ENCODE peak calls at places on chromosome 1, in four cellular contexts. One of them, this sample, is unnamed.

GRCh38 chr1:35573776-35574654 is 901 bp downstream of the TFAP2E start:
- DNase-seq in glutamatergic neuron: peak; percentile 45
- DNase-seq in GM10248: no peak
- DNase-seq in neural progenitor cell: peak; percentile 64
- DNase-seq in this sample: peak; percentile 37

GRCh38 chr1:19643602-19644419 is at the start of gene NBL1:
- DNase-seq in glutamatergic neuron: peak; percentile 50
- DNase-seq in GM10248: peak; percentile 75
- DNase-seq in neural progenitor cell: peak; percentile 63
- DNase-seq in this sample: no peak

GRCh38 chr1:167223144-167224103 is 2.7 kb downstream of the POU2F1 start:
- DNase-seq in glutamatergic neuron: no peak
- DNase-seq in GM10248: no peak
- DNase-seq in neural progenitor cell: no peak
- DNase-seq in this sample: no peak

GRCh38 chr1:223189903-223190724 is 47.1 kb upstream of the TLR5 start:
- DNase-seq in glutamatergic neuron: no peak
- DNase-seq in GM10248: no peak
- DNase-seq in neural progenitor cell: no peak
- DNase-seq in this sample: no peak

GRCh38 chr1:238764779-238765178 is 621.6 kb upstream of the CHRM3 start:
- DNase-seq in glutamatergic neuron: no peak
- DNase-seq in GM10248: no peak
- DNase-seq in neural progenitor cell: no peak
- DNase-seq in this sample: no peak

GRCh38 chr1:14599787-14600186 is 1.3 kb downstream of the KAZN start:
- DNase-seq in glutamatergic neuron: no peak
- DNase-seq in GM10248: peak; percentile 58
- DNase-seq in neural progenitor cell: no peak
- DNase-seq in this sample: no peak

GRCh38 chr1:170114916-170115315 is 30.8 kb upstream of the NTMT2 start:
- DNase-seq in glutamatergic neuron: no peak
- DNase-seq in GM10248: no peak
- DNase-seq in neural progenitor cell: peak; percentile 57
- DNase-seq in this sample: no peak

GRCh38 chr1:151706464-151707415 is 9.9 kb downstream of the CELF3 start:
- DNase-seq in glutamatergic neuron: no peak
- DNase-seq in GM10248: no peak
- DNase-seq in neural progenitor cell: no peak
- DNase-seq in this sample: no peak

GRCh38 chr1:234600418-234601216 is 9.4 kb downstream of the IRF2BP2 start:
- DNase-seq in glutamatergic neuron: no peak
- DNase-seq in GM10248: no peak
- DNase-seq in neural progenitor cell: no peak
- DNase-seq in this sample: no peak

GRCh38 chr1:168907053-168907452 is 178.0 kb upstream of the DPT start:
- DNase-seq in glutamatergic neuron: no peak
- DNase-seq in GM10248: no peak
- DNase-seq in neural progenitor cell: no peak
- DNase-seq in this sample: no peak

GRCh38 chr1:163561570-163562295 is 240.0 kb downstream of the NUF2 start:
- DNase-seq in glutamatergic neuron: no peak
- DNase-seq in GM10248: no peak
- DNase-seq in neural progenitor cell: peak; percentile 85
- DNase-seq in this sample: peak; percentile 5

GRCh38 chr1:243549108-243549507 is 293.3 kb downstream of the SDCCAG8 start:
- DNase-seq in glutamatergic neuron: no peak
- DNase-seq in GM10248: no peak
- DNase-seq in neural progenitor cell: no peak
- DNase-seq in this sample: no peak

GRCh38 chr1:3116560-3116959 is 47.6 kb downstream of the PRDM16 start:
- DNase-seq in glutamatergic neuron: no peak
- DNase-seq in GM10248: no peak
- DNase-seq in neural progenitor cell: no peak
- DNase-seq in this sample: no peak

GRCh38 chr1:89908993-89909436 is 85.9 kb upstream of the ZNF326 start:
- DNase-seq in glutamatergic neuron: no peak
- DNase-seq in GM10248: no peak
- DNase-seq in neural progenitor cell: no peak
- DNase-seq in this sample: no peak

GRCh38 chr1:48869116-48869893 is 92.6 kb upstream of the BEND5 start:
- DNase-seq in glutamatergic neuron: no peak
- DNase-seq in GM10248: no peak
- DNase-seq in neural progenitor cell: peak; percentile 15
- DNase-seq in this sample: no peak

GRCh38 chr1:198846506-198847010 is 207.7 kb downstream of the PTPRC start:
- DNase-seq in glutamatergic neuron: no peak
- DNase-seq in GM10248: no peak
- DNase-seq in neural progenitor cell: no peak
- DNase-seq in this sample: no peak

GRCh38 chr1:115666702-115667101 is 24.9 kb downstream of the VANGL1 start:
- DNase-seq in glutamatergic neuron: no peak
- DNase-seq in GM10248: no peak
- DNase-seq in neural progenitor cell: no peak
- DNase-seq in this sample: no peak

GRCh38 chr1:95640746-95641145 is 406.7 kb downstream of the RWDD3 start:
- DNase-seq in glutamatergic neuron: no peak
- DNase-seq in GM10248: no peak
- DNase-seq in neural progenitor cell: no peak
- DNase-seq in this sample: no peak

GRCh38 chr1:47175227-47175934 is 14.5 kb downstream of the PDZK1IP1 start:
- DNase-seq in glutamatergic neuron: peak; percentile 76
- DNase-seq in GM10248: peak; percentile 69
- DNase-seq in neural progenitor cell: peak; percentile 66
- DNase-seq in this sample: peak; percentile 79

GRCh38 chr1:84720275-84720780 is 30.1 kb upstream of the SSX2IP start:
- DNase-seq in glutamatergic neuron: no peak
- DNase-seq in GM10248: no peak
- DNase-seq in neural progenitor cell: no peak
- DNase-seq in this sample: no peak

GRCh38 chr1:177145102-177145779 is 19.3 kb downstream of the ASTN1 start:
- DNase-seq in glutamatergic neuron: no peak
- DNase-seq in GM10248: no peak
- DNase-seq in neural progenitor cell: no peak
- DNase-seq in this sample: no peak

DNA sequence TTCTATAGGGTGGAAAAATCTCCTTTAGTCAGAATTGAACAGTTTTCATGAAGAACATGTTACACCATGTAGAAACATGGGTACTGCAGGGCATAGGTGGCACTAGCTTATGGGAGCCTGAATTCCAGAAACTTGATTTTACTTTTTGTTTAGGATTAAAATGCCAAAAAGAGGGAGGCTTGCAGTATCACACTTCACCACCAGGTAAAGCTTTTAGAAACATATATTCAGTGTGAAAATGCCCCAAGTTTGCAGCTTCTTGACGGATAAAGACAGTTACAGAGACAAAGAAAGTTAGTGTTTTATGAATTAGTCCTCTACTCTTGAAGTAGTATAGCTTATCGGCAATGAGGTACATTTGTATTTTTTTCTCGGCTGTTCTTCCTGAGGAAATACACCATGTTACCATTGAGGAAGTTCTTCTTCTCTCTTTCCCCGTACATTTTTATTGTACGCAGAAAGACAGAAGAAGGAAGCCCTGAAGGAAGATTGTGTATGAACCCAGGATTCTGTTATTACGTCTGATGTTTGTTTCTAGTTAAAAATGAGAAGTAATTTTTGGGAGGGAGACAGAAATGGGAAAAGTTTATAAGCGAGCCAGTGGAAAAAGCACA is 66.1 kb downstream of the PBX1 start:
- DNase-seq in glutamatergic neuron: no peak
- DNase-seq in GM10248: no peak
- DNase-seq in neural progenitor cell: no peak
- DNase-seq in this sample: no peak
- TF ChIP-seq CTCF in glutamatergic neuron: peak; percentile 75
- TF ChIP-seq CTCF in GM10248: no peak
- TF ChIP-seq CTCF in neural progenitor cell: peak; percentile 40
- TF ChIP-seq CTCF in this sample: peak; percentile 87

DNA sequence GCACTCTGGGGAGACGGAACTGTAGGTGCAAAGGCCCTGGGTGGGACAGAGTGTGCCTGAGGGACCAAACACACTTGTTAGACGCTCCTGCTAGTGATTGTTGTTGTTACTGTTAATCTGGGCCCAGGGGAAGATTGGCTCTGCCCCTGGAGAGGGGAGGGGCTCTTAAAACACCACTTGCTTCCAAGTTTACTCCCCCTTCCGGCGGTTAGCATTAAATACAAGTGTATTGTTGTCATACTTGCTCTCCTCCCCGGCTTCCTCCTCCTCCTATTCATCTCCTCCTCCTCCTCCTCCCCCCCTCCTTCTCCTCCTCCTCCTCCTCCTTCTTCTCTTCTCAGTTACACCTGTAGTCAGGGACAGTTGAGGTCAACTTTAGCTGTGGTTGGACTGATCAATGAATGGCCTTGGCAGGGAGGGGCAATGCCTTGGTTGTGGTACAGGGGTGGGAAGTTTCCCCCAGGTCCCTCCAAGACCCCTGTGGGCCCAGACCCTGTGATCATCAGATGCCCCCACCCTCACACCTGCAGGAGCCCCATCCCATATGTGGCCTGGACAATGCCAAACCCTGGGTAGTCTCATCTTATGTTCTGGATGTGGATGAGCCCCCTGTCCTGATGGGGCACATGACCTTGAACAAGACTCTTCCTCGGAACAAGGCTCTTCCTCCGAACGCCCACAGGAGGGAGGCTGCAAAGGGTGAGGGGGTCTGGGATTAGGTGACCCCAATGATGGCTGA is 217.3 kb downstream of the PTPRU start:
- DNase-seq in glutamatergic neuron: peak; percentile 46
- DNase-seq in GM10248: peak; percentile 59
- DNase-seq in neural progenitor cell: peak; percentile 83
- DNase-seq in this sample: peak; percentile 22
- TF ChIP-seq CTCF in glutamatergic neuron: peak; percentile 42
- TF ChIP-seq CTCF in GM10248: no peak
- TF ChIP-seq CTCF in neural progenitor cell: peak; percentile 60
- TF ChIP-seq CTCF in this sample: peak; percentile 29

GRCh38 chr1:27109103-27109822 is 45.7 kb downstream of the SLC9A1 start:
- DNase-seq in glutamatergic neuron: peak; percentile 61
- DNase-seq in GM10248: no peak
- DNase-seq in neural progenitor cell: peak; percentile 48
- DNase-seq in this sample: peak; percentile 47
- TF ChIP-seq CTCF in glutamatergic neuron: no peak
- TF ChIP-seq CTCF in GM10248: peak; percentile 16
- TF ChIP-seq CTCF in neural progenitor cell: peak; percentile 38
- TF ChIP-seq CTCF in this sample: peak; percentile 24

DNA sequence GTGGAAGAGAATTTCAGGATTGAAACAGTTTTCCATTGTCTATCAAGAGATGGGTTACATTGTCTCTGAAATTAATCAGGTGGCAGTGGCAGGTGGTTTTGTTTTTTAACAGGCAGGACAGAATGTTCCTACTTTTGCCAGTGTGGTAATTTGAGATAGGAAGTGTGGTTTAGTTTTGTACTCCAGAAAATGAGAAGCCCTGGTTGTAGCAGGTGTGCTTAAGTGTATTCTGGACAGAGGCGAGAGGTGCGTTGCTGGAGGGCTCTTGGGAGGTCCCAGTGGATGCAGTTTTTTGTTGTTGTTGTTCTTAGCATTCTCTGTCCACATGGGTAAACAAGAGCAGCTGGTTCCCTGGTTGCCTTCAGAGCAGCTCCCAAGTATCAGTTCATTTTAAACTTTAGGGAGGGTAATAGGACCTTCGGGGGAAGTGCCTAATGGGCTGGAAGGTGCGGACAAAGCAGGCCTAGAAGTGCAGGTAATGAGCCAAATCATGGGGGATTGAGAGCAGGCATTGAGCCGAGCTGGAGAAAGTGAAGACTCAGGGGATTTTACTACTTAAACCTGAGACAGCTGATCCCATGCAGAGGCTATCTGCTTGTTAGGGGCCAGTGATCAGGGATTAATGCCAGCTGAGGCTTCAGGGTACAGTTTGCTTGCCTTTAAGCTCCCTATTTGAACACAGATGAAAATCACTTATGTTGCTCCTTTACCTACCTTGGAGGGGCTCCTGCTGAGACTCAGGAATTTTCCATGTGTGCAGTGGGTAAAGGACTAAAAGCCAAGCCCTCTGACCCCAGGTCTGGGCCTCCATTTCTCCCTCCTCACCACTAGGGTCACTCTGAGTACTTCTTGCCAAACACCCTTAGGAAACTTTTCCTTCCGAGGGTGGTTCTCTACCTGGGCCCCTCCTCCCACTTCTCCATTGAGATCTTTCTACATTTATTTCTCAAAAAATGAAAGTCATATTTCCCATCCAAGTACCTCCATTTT is 6.1 kb downstream of the PFKFB2 start:
- DNase-seq in glutamatergic neuron: no peak
- DNase-seq in GM10248: no peak
- DNase-seq in neural progenitor cell: peak; percentile 51
- DNase-seq in this sample: no peak
- TF ChIP-seq CTCF in glutamatergic neuron: peak; percentile 29
- TF ChIP-seq CTCF in GM10248: no peak
- TF ChIP-seq CTCF in neural progenitor cell: peak; percentile 48
- TF ChIP-seq CTCF in this sample: no peak

DNA sequence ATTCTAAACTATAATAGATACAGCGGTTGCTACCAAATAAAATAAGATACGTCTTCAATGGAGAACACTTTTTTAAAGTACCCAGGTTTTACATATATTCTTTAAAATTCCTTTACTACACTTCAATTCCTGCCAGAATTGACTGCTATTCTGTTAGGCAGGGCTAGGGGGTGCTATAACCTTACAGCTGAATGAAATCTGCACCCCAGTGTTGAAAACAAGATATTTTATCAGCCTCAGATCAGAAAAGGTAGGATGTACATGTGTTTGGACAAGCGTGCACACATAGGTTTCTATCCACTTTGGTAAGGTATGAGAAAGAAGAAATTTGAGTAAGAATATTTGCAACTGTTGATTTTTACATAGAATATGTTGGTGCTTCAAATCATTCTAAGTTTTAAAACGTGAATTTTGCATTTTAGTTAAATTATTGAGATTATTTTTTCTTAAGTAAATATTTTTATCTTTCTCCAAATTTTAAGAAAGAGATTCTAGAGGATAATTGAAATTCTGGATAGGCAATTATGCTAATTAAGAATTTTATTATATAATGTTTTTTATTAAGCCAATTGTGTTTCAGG is 490.8 kb upstream of the ADGRL4 start:
- DNase-seq in glutamatergic neuron: peak; percentile 22
- DNase-seq in GM10248: peak; percentile 24
- DNase-seq in neural progenitor cell: peak; percentile 54
- DNase-seq in this sample: peak; percentile 47
- TF ChIP-seq CTCF in glutamatergic neuron: peak; percentile 92
- TF ChIP-seq CTCF in GM10248: peak; percentile 81
- TF ChIP-seq CTCF in neural progenitor cell: peak; percentile 99
- TF ChIP-seq CTCF in this sample: peak; percentile 89

This sample was measured in endothelial cell.